ENCODE peak calls at places on chromosomes 5 and 9, in four cellular contexts. One of them, this sample, is unnamed.

GRCh38 chr9:113528088-113528487 is 64.6 kb downstream of the RGS3 start:
- DNase-seq in anterior cingulate cortex: no peak
- DNase-seq in germinal center: no peak
- DNase-seq in body of pancreas: no peak
- DNase-seq in this sample: no peak

GRCh38 chr5:94793113-94793815 is 174.8 kb downstream of the SLF1 start:
- DNase-seq in anterior cingulate cortex: no peak
- DNase-seq in germinal center: peak; percentile 43
- DNase-seq in body of pancreas: no peak
- DNase-seq in this sample: no peak

GRCh38 chr5:180811623-180812119 is 9.1 kb upstream of the MGAT1 start:
- DNase-seq in anterior cingulate cortex: no peak
- DNase-seq in germinal center: no peak
- DNase-seq in body of pancreas: no peak
- DNase-seq in this sample: no peak

GRCh38 chr5:84748313-84748712 is 363.6 kb upstream of the EDIL3 start:
- DNase-seq in anterior cingulate cortex: no peak
- DNase-seq in germinal center: no peak
- DNase-seq in body of pancreas: no peak
- DNase-seq in this sample: no peak

GRCh38 chr5:142495561-142495960 is 170.7 kb upstream of the SPRY4 start:
- DNase-seq in anterior cingulate cortex: no peak
- DNase-seq in germinal center: no peak
- DNase-seq in body of pancreas: no peak
- DNase-seq in this sample: no peak

GRCh38 chr9:24587883-24588282 is 42.2 kb upstream of the IZUMO3 start:
- DNase-seq in anterior cingulate cortex: no peak
- DNase-seq in germinal center: no peak
- DNase-seq in body of pancreas: no peak
- DNase-seq in this sample: no peak

GRCh38 chr9:79817469-79818004 is 245.8 kb downstream of the TLE4 start:
- DNase-seq in anterior cingulate cortex: no peak
- DNase-seq in germinal center: no peak
- DNase-seq in body of pancreas: no peak
- DNase-seq in this sample: no peak

GRCh38 chr9:115651456-115651855 is 502.1 kb upstream of the PAPPA start:
- DNase-seq in anterior cingulate cortex: no peak
- DNase-seq in germinal center: no peak
- DNase-seq in body of pancreas: no peak
- DNase-seq in this sample: no peak

GRCh38 chr9:107929439-107929838 is 439.9 kb upstream of the KLF4 start:
- DNase-seq in anterior cingulate cortex: no peak
- DNase-seq in germinal center: no peak
- DNase-seq in body of pancreas: peak; percentile 33
- DNase-seq in this sample: no peak

GRCh38 chr9:34451135-34451534 is 7.2 kb downstream of the FAM219A start:
- DNase-seq in anterior cingulate cortex: no peak
- DNase-seq in germinal center: no peak
- DNase-seq in body of pancreas: no peak
- DNase-seq in this sample: no peak

GRCh38 chr9:96009223-96009602 is 133.7 kb downstream of the ERCC6L2 start:
- DNase-seq in anterior cingulate cortex: no peak
- DNase-seq in germinal center: no peak
- DNase-seq in body of pancreas: no peak
- DNase-seq in this sample: no peak

GRCh38 chr5:3845249-3845648 is 249.6 kb downstream of the IRX1 start:
- DNase-seq in anterior cingulate cortex: no peak
- DNase-seq in germinal center: no peak
- DNase-seq in body of pancreas: no peak
- DNase-seq in this sample: no peak

GRCh38 chr5:107919969-107920368 is 249.2 kb upstream of the EFNA5 start:
- DNase-seq in anterior cingulate cortex: no peak
- DNase-seq in germinal center: no peak
- DNase-seq in body of pancreas: no peak
- DNase-seq in this sample: no peak

GRCh38 chr9:100674419-100675122 is 96.7 kb downstream of the CAVIN4 start:
- DNase-seq in anterior cingulate cortex: no peak
- DNase-seq in germinal center: no peak
- DNase-seq in body of pancreas: no peak
- DNase-seq in this sample: peak; percentile 15

GRCh38 chr5:14036947-14037346 is 92.5 kb upstream of the DNAH5 start:
- DNase-seq in anterior cingulate cortex: no peak
- DNase-seq in germinal center: no peak
- DNase-seq in body of pancreas: no peak
- DNase-seq in this sample: no peak

GRCh38 chr5:6201626-6202025 is 176.7 kb downstream of the MED10 start:
- DNase-seq in anterior cingulate cortex: no peak
- DNase-seq in germinal center: no peak
- DNase-seq in body of pancreas: no peak
- DNase-seq in this sample: no peak

GRCh38 chr5:43409809-43410271 is 2.4 kb downstream of the CCL28 start:
- DNase-seq in anterior cingulate cortex: no peak
- DNase-seq in germinal center: no peak
- DNase-seq in body of pancreas: peak; percentile 85
- DNase-seq in this sample: no peak

This sample was measured in occipital lobe.